ENCODE peak calls at places on chromosomes 11 and 22, in four cellular contexts. K is K562, J is A549, A is HepG2. H is an unnamed sample.

GRCh38 chr11:36311926-36312592 is 16.0 kb downstream of the PRR5L start:
- DNase-seq in K (no peak), J (no peak), A (no peak), H (no peak)

GRCh38 chr22:39219071-39220050 is 25.4 kb downstream of the PDGFB start:
- DNase-seq in K (no peak), J (no peak), A (no peak), H (no peak)

GRCh38 chr11:62980133-62980760 is 4.5 kb downstream of the SLC22A6 start:
- DNase-seq in K (no peak), J (no peak), A (no peak), H (no peak)

GRCh38 chr11:12900496-12900895 is 108.6 kb upstream of the RASSF10 start:
- DNase-seq in K (no peak), J (no peak), A (peak; percentile 40), H (no peak)

GRCh38 chr11:105757107-105757506 is 147.2 kb downstream of the GRIA4 start:
- DNase-seq in K (no peak), J (no peak), A (no peak), H (no peak)

GRCh38 chr11:112425121-112425520 is 164.5 kb upstream of the PLET1 start:
- DNase-seq in K (no peak), J (no peak), A (no peak), H (no peak)

GRCh38 chr11:68337399-68337835 is 25.0 kb downstream of the LRP5 start:
- DNase-seq in K (no peak), J (no peak), A (no peak), H (no peak)

GRCh38 chr22:28398355-28398754 is 281.3 kb downstream of the TTC28 start:
- DNase-seq in K (no peak), J (no peak), A (no peak), H (no peak)

GRCh38 chr11:16787035-16787744 is 48.7 kb downstream of the C11orf58 start:
- DNase-seq in K (no peak), J (no peak), A (no peak), H (no peak)

GRCh38 chr22:49749227-49749626 is 78.4 kb downstream of the BRD1 start:
- DNase-seq in K (no peak), J (no peak), A (no peak), H (no peak)

GRCh38 chr22:27377501-27377900 is 424.1 kb downstream of the MN1 start:
- DNase-seq in K (no peak), J (no peak), A (no peak), H (no peak)

GRCh38 chr22:40409613-40410113 is 39.3 kb downstream of the SGSM3 start:
- DNase-seq in K (no peak), J (no peak), A (no peak), H (no peak)

GRCh38 chr11:102494216-102494615 is 36.3 kb downstream of the MMP7 start:
- DNase-seq in K (no peak), J (peak; percentile 15), A (peak; percentile 94), H (no peak)

GRCh38 chr11:104104201-104104600 is 59.7 kb downstream of the PDGFD start:
- DNase-seq in K (no peak), J (no peak), A (no peak), H (no peak)

GRCh38 chr11:4637662-4638047 is 378 bp downstream of the OR51D1 start:
- DNase-seq in K (no peak), J (no peak), A (no peak), H (no peak)

GRCh38 chr11:92854952-92855351 is 114.5 kb upstream of the MTNR1B start:
- DNase-seq in K (no peak), J (no peak), A (no peak), H (no peak)

GRCh38 chr11:32706985-32707736 is 87.3 kb downstream of the CCDC73 start:
- DNase-seq in K (no peak), J (peak; percentile 60), A (peak; percentile 37), H (no peak)

GRCh38 chr11:8209208-8209807 is 40.5 kb upstream of the RIC3 start:
- DNase-seq in K (peak; percentile 75), J (no peak), A (no peak), H (peak; percentile 82)

GRCh38 chr22:50072167-50072555 is 13.1 kb downstream of the MLC1 start:
- DNase-seq in K (no peak), J (no peak), A (no peak), H (no peak)

GRCh38 chr22:48957311-48957986 is 870.2 kb downstream of the BRD1 start:
- DNase-seq in K (no peak), J (no peak), A (no peak), H (no peak)

GRCh38 chr11:123405123-123405592 is 24.9 kb upstream of the GRAMD1B start:
- DNase-seq in K (no peak), J (no peak), A (no peak), H (no peak)

GRCh38 chr22:31647066-31647465 is 14.9 kb downstream of the PISD start:
- DNase-seq in K (no peak), J (no peak), A (no peak), H (no peak)

GRCh38 chr22:31646186-31647019 is 15.6 kb downstream of the PISD start:
- DNase-seq in K (no peak), J (peak; percentile 34), A (peak; percentile 87), H (no peak)

GRCh38 chr22:31650391-31650790 is 11.6 kb downstream of the PISD start:
- DNase-seq in K (no peak), J (no peak), A (no peak), H (no peak)

GRCh38 chr22:31647921-31648320 is 14.1 kb downstream of the PISD start:
- DNase-seq in K (no peak), J (no peak), A (no peak), H (no peak)

GRCh38 chr22:31647516-31647915 is 14.5 kb downstream of the PISD start:
- DNase-seq in K (no peak), J (no peak), A (no peak), H (no peak)
- TF ChIP-seq MAX in K (no peak), J (no peak), A (no peak), H (no peak)

DNA sequence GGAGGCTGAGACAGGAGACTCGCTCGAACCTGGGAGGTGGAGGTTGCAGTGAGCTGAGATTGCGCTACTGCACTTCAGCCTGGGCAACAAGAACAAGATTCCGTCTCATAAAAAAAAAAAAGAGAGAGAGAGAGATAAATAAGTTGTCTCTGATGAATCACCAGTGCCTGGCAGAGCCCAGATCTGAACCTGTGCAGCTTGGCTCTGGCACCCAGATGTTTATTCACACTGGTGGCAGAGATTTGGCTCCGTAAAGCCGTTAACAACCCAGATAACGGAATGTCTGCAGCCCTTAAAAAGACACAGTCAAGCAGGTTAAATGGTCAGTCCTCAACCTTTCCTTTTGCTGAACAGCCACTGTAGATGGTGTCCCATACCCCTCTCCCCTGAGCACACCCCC is 33.5 kb upstream of the RTL6 start:
- DNase-seq in K (no peak), J (no peak), A (no peak), H (no peak)
- TF ChIP-seq HMGXB4 in K (no peak), J (no peak), A (no peak), H (no peak)

GRCh38 chr11:120565436-120566155 is 54.0 kb downstream of the GRIK4 start:
- DNase-seq in K (no peak), J (no peak), A (no peak), H (no peak)
- TF ChIP-seq MAX in K (no peak), J (no peak), A (no peak), H (no peak)

GRCh38 chr11:74710291-74710938 is 20.8 kb downstream of the CHRDL2 start:
- DNase-seq in K (peak; percentile 45), J (no peak), A (no peak), H (no peak)
- TF ChIP-seq HMGXB4 in K (no peak), J (no peak), A (no peak), H (no peak)

GRCh38 chr11:14107071-14107470 is 144.5 kb downstream of the SPON1 start:
- DNase-seq in K (no peak), J (no peak), A (no peak), H (no peak)
- TF ChIP-seq MAX in K (no peak), J (no peak), A (no peak), H (no peak)